ENCODE peak calls at places on chromosome 1, in eight cellular contexts. G, F, V, M, U, O, P and H are unnamed samples.

GRCh38 chr1:168609133-168609715 is 32.8 kb downstream of the XCL1 start:
- DNase-seq in V (no peak), P (peak), O (no peak), U (no peak), F (no peak), G (no peak), M (no peak), H (no peak)

GRCh38 chr1:100539836-100540536 is 2.0 kb downstream of the GPR88 start:
- DNase-seq in U (no peak), M (no peak), F (peak), P (peak), G (no peak), O (peak), V (no peak), H (no peak)

GRCh38 chr1:182299728-182300581 is 91.6 kb downstream of the GLUL start:
- DNase-seq in V (no peak), O (peak), U (no peak), F (no peak), M (peak), G (no peak), P (peak), H (no peak)

GRCh38 chr1:167984886-167985489 is 48.1 kb upstream of the MPC2 start:
- DNase-seq in V (no peak), U (no peak), O (no peak), G (no peak), P (no peak), M (no peak), F (no peak), H (no peak)

GRCh38 chr1:145885738-145886287 is at the start of gene ANKRD35:
- DNase-seq in V (peak), F (peak), P (peak), M (peak), G (no peak), O (peak), U (no peak), H (peak)

GRCh38 chr1:24283326-24284155 is 35.6 kb upstream of the GRHL3 start:
- DNase-seq in M (no peak), F (peak), V (no peak), P (peak), U (peak), O (no peak), G (peak), H (no peak)

GRCh38 chr1:1432566-1432950 is 2.9 kb upstream of the VWA1 start:
- DNase-seq in F (peak), O (peak), M (no peak), V (no peak), G (no peak), U (no peak), P (no peak), H (no peak)

GRCh38 chr1:33464552-33464951 is 7.9 kb upstream of the ZSCAN20 start:
- DNase-seq in F (no peak), G (no peak), V (no peak), U (no peak), M (no peak), O (no peak), P (no peak), H (no peak)

GRCh38 chr1:30111431-30111830 is 612.0 kb downstream of the MATN1 start:
- DNase-seq in P (peak), V (no peak), M (peak), O (peak), U (no peak), G (no peak), F (peak), H (no peak)

GRCh38 chr1:155296660-155297059 is 4.6 kb downstream of the PKLR start:
- DNase-seq in P (no peak), M (no peak), V (no peak), O (no peak), G (no peak), U (no peak), F (no peak), H (no peak)

GRCh38 chr1:41658444-41659158 is 174.1 kb upstream of the EDN2 start:
- DNase-seq in P (no peak), O (peak), U (no peak), G (no peak), V (no peak), F (no peak), M (no peak), H (no peak)

GRCh38 chr1:12619396-12620141 is 1.6 kb upstream of the DHRS3 start:
- DNase-seq in P (peak), F (peak), V (peak), O (peak), G (peak), M (peak), U (peak), H (peak)

GRCh38 chr1:81298321-81298720 is 502.4 kb upstream of the ADGRL2 start:
- DNase-seq in V (no peak), M (no peak), G (no peak), O (no peak), U (no peak), F (no peak), P (no peak), H (no peak)

GRCh38 chr1:85992756-85993155 is 163.8 kb downstream of the COL24A1 start:
- DNase-seq in M (no peak), P (peak), O (no peak), V (no peak), G (peak), U (peak), F (peak), H (no peak)